ENCODE peak calls at places on chromosome 1, in four cellular contexts. G is right atrium auricular region; E is naive thymus-derived CD4-positive, alpha-beta T cell; Z is endothelial cell of umbilical vein. Q is an unnamed sample.

GRCh38 chr1:118136511-118136937 is 48.5 kb downstream of the SPAG17 start:
- DNase-seq in G (peak; percentile 71), Z (no peak), E (no peak), Q (no peak)

GRCh38 chr1:232676307-232676706 is 46.4 kb upstream of the SIPA1L2 start:
- DNase-seq in G (no peak), E (no peak), Z (no peak), Q (no peak)

GRCh38 chr1:174077755-174078490 is 55.8 kb upstream of the RC3H1 start:
- DNase-seq in E (no peak), Z (no peak), G (no peak), Q (no peak)

GRCh38 chr1:59123081-59123675 is 173.7 kb upstream of the FGGY start:
- DNase-seq in Z (no peak), E (no peak), G (no peak), Q (no peak)

GRCh38 chr1:150256193-150256548 is 1.4 kb upstream of the CA14 start:
- DNase-seq in Z (no peak), G (no peak), E (no peak), Q (no peak)

GRCh38 chr1:232166942-232167341 is 463.0 kb downstream of the SIPA1L2 start:
- DNase-seq in G (no peak), Z (no peak), E (no peak), Q (no peak)

GRCh38 chr1:116853680-116854191 is 56.0 kb upstream of the PTGFRN start:
- DNase-seq in Z (peak; percentile 94), G (no peak), E (no peak), Q (no peak)

GRCh38 chr1:56326056-56326455 is 253.3 kb downstream of the PLPP3 start:
- DNase-seq in E (no peak), Z (peak; percentile 33), G (no peak), Q (no peak)

GRCh38 chr1:54199151-54199764 is 572 bp downstream of the CYB5RL start:
- DNase-seq in E (no peak), G (no peak), Z (no peak), Q (no peak)

DNA sequence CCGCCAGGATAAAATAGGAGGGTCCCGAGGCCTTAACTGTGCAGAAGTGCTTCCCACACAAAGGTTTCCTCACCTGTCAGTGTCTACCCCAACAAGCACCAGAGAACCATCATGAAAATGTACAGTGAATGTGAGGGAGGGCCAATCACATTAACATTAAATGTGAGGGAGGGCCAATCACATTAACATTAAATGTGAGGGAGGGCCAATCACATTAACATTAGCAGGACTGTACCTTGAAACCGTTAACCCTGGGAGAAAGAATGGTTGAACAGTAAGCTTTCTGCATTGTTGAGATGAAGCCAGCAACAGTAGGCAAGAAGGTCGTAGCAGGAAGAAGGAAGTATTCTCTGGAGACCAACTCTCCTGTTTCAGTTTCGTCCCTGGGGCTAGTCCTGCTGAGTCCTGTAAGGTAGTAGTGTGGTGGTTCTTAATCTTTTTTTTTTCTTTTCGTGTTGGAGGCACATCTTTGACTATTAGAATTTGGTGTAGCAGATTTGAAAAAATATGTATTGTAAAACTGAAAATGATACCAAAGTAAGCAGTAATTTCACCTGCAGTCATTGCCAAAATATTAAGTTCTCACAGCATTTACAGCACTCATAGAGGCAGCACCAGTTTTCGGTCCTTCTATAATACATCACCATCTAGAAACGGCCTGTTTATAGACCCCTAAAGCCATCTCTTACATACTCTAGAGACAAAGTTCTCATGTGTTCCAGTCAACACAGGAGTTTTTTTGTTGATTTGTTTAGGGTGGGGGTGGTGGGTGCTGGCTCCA is 98.6 kb upstream of the PPP2R5A start:
- DNase-seq in Z (no peak), E (peak; percentile 15), G (no peak), Q (no peak)
- H3K4me3 ChIP-seq in Z (no peak overlapping the region), E (peak overlapping the region; percentile 38), G (no peak overlapping the region), Q (no peak overlapping the region)

GRCh38 chr1:18110968-18111367 is 3.4 kb downstream of the IGSF21 start:
- DNase-seq in E (no peak), Z (no peak), G (no peak), Q (no peak)
- H3K27ac ChIP-seq in E (no peak overlapping the region), Z (no peak overlapping the region), G (no peak overlapping the region), Q (no peak overlapping the region)

DNA sequence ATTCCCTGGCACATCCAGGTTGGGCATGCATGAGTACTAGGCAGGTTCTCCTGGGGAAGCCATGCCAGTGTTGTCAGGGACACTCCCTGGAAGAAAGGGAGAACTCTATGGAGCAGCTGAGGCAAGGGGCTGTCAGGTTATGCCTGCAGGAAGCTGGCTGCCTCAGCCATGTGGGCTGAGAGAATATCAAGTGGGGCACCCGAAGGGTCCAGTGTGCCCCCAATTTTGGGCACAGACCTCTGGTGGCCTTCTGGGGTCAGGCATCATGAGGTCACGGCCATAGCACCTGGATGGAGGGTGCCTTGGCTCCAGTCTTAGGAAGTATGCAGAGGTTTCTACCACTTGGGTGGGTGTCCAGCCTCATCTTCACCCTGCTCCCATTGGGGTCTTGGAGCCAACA is 2.6 kb downstream of the CSF3R start:
- DNase-seq in G (no peak), E (no peak), Z (no peak), Q (no peak)
- H3K4me1 ChIP-seq in G (no peaks in the 10 kb centered on the region), E (peaks cover 4% of the 10 kb centered on the region), Z (no peaks in the 10 kb centered on the region), Q (peaks cover 11% of the 10 kb centered on the region)

GRCh38 chr1:109396513-109396839 is 1.2 kb downstream of the SORT1 start:
- DNase-seq in G (no peak), E (no peak), Z (no peak), Q (no peak)
- H3K4me3 ChIP-seq in G (peak overlapping the region; percentile 63), E (peak overlapping the region; percentile 37), Z (no peak overlapping the region), Q (no peak overlapping the region)

GRCh38 chr1:24890861-24891260 is 39.2 kb downstream of the RUNX3 start:
- DNase-seq in G (no peak), Z (no peak), E (no peak), Q (no peak)

GRCh38 chr1:24895511-24895910 is 34.6 kb downstream of the RUNX3 start:
- DNase-seq in E (no peak), Z (no peak), G (no peak), Q (no peak)

GRCh38 chr1:24893431-24893830 is 36.6 kb downstream of the RUNX3 start:
- DNase-seq in Z (no peak), E (no peak), G (no peak), Q (no peak)

GRCh38 chr1:24894002-24894401 is 36.1 kb downstream of the RUNX3 start:
- DNase-seq in G (no peak), E (no peak), Z (no peak), Q (no peak)

GRCh38 chr1:24892188-24893153 is 37.6 kb downstream of the RUNX3 start:
- DNase-seq in Z (no peak), E (no peak), G (no peak), Q (no peak)
- H3K27ac ChIP-seq in Z (no peak overlapping the region), E (no peak overlapping the region), G (no peak overlapping the region), Q (no peak overlapping the region)

GRCh38 chr1:3515272-3515671 is 60.8 kb downstream of the ARHGEF16 start:
- DNase-seq in G (no peak), E (no peak), Z (no peak), Q (no peak)
- H3K4me1 ChIP-seq in G (no peaks in the 10 kb centered on the region), E (no peaks in the 10 kb centered on the region), Z (no peaks in the 10 kb centered on the region), Q (no peaks in the 10 kb centered on the region)

GRCh38 chr1:63663301-63663700 is 70.1 kb downstream of the PGM1 start:
- DNase-seq in G (no peak), E (no peak), Z (no peak), Q (no peak)
- H3K4me3 ChIP-seq in G (no peak overlapping the region), E (no peak overlapping the region), Z (no peak overlapping the region), Q (no peak overlapping the region)

DNA sequence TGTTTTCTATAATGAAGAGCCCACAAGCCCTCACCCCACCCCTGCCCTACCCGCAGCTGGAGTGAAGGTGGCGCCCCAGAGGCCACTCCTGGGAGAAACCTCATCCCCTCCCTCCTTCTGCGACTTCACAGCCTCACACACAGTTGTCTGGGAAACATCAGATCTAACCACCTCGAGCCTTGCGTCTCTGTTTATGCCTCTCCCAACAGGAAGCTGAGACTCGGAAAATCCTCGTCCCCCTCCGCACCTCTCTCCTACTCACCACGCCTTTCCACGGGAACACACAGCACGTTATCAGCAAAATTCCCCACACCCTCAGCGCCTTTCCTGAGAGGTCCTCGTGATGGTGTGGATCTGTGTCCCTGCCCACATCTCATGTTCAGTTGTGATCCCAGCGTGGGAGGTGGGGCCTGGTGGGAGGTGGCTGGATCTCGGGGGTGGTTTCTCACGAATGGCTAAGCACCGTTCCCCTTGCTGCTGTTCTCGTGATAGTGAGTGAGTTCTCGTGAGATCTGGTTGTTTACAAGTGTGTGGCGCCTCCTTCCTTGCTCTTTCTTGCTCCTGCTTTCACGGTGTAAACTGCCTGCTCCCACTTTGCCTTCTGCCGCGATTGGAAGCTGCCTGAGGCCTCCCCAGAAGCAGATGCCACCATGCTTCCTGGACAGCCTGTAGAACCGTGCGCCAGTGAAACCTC is 190.6 kb downstream of the KIF26B start:
- DNase-seq in G (no peak), E (no peak), Z (no peak), Q (no peak)
- H3K27ac ChIP-seq in G (no peak overlapping the region), E (no peak overlapping the region), Z (no peak overlapping the region), Q (no peak overlapping the region)

GRCh38 chr1:21307210-21307609 is 16.9 kb upstream of the ECE1 start:
- DNase-seq in Z (no peak), E (no peak), G (no peak), Q (no peak)
- H3K4me1 ChIP-seq in Z (peaks cover 34% of the 10 kb centered on the region), E (peaks cover 43% of the 10 kb centered on the region), G (no peaks in the 10 kb centered on the region), Q (peaks cover 37% of the 10 kb centered on the region)

DNA sequence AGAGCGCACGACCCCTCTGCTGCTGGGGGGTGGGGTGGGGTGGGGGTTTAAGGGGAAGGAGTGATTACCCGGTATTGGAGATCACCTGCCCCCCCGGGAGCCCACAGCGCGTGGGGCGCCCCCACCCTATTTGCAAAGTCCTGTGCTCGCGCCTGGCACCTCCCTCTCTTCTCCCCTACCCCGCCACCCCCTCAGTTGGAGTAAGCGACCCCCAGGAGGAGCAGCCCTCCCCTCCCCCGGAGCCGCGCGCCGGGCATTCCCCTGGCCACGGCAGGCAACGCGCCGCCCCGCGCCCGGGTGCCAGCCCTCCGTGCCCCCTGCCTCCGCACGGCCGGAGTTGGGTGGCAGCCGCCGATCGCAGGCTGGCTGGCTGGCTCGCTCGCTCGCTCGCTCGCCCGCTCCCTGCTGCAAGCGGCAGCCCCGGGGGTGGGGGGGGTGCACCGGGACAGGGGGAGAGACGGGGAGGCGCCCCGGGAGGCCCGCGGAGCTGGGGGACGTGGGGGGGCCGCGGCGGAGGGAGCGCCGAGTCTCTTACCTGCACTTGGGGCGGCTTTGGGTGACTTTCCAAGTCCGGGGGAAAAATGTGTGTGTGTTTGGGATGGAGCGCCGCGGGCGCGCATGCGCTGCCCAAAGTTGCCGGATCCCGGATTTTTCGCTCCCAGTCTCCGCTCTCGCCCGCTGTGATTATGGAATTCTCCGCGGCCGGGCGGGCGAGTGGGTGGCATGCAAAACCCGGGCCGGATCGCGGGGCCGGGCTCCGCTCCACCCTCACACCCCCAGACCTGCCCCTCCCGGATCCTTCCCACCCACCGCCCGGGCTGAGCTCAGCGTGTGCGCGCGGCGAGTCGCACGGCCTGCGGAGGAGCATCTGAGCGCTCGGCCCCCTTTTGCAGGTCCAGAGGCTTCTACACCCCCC is at the start of gene CASZ1:
- DNase-seq in Z (peak; percentile 83), E (no peak), G (peak; percentile 70), Q (no peak)
- H3K4me3 ChIP-seq in Z (peak within 1 kb of the TSS; percentile 56), E (no peak within 1 kb of the TSS), G (peak within 1 kb of the TSS; percentile 72), Q (no peak within 1 kb of the TSS)

Q was measured in CD8-positive, alpha-beta memory T cell.